ENCODE peak calls at places on chromosomes 6 and 20, in six cellular contexts. O, W, B, E, S and U are unnamed samples.

GRCh38 chr6:129733290-129733689 is 23.3 kb upstream of the ARHGAP18 start:
- ATAC-seq in O (peak), W (peak), B (peak), E (peak), S (no peak), U (no peak)

GRCh38 chr6:148265058-148265457 is 77.6 kb upstream of the SASH1 start:
- ATAC-seq in O (no peak), W (no peak), B (no peak), E (no peak), S (peak), U (no peak)

GRCh38 chr20:31923388-31924271 is 28.2 kb downstream of the PDRG1 start:
- ATAC-seq in O (peak), W (no peak), B (peak), E (no peak), S (no peak), U (no peak)

GRCh38 chr6:132490478-132491204 is 22.3 kb downstream of the STX7 start:
- ATAC-seq in O (peak), W (no peak), B (peak), E (no peak), S (peak), U (peak)

GRCh38 chr6:78605909-78606446 is 261.4 kb upstream of the IRAK1BP1 start:
- ATAC-seq in O (no peak), W (no peak), B (no peak), E (peak), S (no peak), U (no peak)

GRCh38 chr6:22146581-22147468 is 150.0 kb downstream of the PRL start:
- ATAC-seq in O (no peak), W (no peak), B (no peak), E (no peak), S (no peak), U (no peak)

GRCh38 chr6:11126876-11127275 is 15.4 kb upstream of the ERVFRD-1 start:
- ATAC-seq in O (no peak), W (peak), B (no peak), E (no peak), S (peak), U (no peak)

GRCh38 chr6:150503041-150503440 is 96.6 kb upstream of the PLEKHG1 start:
- ATAC-seq in O (no peak), W (no peak), B (no peak), E (no peak), S (no peak), U (no peak)

GRCh38 chr6:4125933-4126864 is 9.2 kb downstream of the ECI2 start:
- ATAC-seq in O (no peak), W (peak), B (no peak), E (peak), S (no peak), U (peak)

GRCh38 chr20:3068986-3069900 is 2.2 kb upstream of the OXT start:
- ATAC-seq in O (peak), W (peak), B (peak), E (peak), S (peak), U (no peak)

GRCh38 chr6:2563635-2564034 is 187.1 kb downstream of the MYLK4 start:
- ATAC-seq in O (no peak), W (peak), B (peak), E (no peak), S (no peak), U (no peak)

GRCh38 chr6:162198072-162198471 is 529.5 kb downstream of the PRKN start:
- ATAC-seq in O (no peak), W (no peak), B (no peak), E (no peak), S (peak), U (no peak)

GRCh38 chr6:110399219-110400071 is 15.9 kb downstream of the DDO start:
- ATAC-seq in O (peak), W (no peak), B (no peak), E (no peak), S (peak), U (peak)

GRCh38 chr6:105592329-105592728 is 189.4 kb upstream of the PREP start:
- ATAC-seq in O (no peak), W (no peak), B (no peak), E (peak), S (no peak), U (peak)

GRCh38 chr6:130424704-130425103 is 58.9 kb downstream of the TMEM200A start:
- ATAC-seq in O (no peak), W (no peak), B (no peak), E (no peak), S (peak), U (no peak)

GRCh38 chr6:36315921-36316320 is 20.8 kb downstream of the BNIP5 start:
- ATAC-seq in O (no peak), W (no peak), B (no peak), E (no peak), S (no peak), U (no peak)

GRCh38 chr6:148868314-148868713 is 121.5 kb downstream of the UST start:
- ATAC-seq in O (no peak), W (no peak), B (no peak), E (no peak), S (no peak), U (no peak)

GRCh38 chr20:2752631-2753455 is 47.6 kb downstream of the CPXM1 start:
- ATAC-seq in O (peak), W (peak), B (peak), E (peak), S (peak), U (no peak)

GRCh38 chr20:1654994-1655393 is 2.6 kb downstream of the SIRPG start:
- ATAC-seq in O (no peak), W (no peak), B (no peak), E (no peak), S (no peak), U (no peak)

GRCh38 chr6:50116390-50116789 is 66.7 kb upstream of the DEFB112 start:
- ATAC-seq in O (no peak), W (no peak), B (no peak), E (no peak), S (peak), U (no peak)

GRCh38 chr6:50124572-50124971 is 74.8 kb upstream of the DEFB112 start:
- ATAC-seq in O (no peak), W (no peak), B (no peak), E (no peak), S (no peak), U (no peak)

GRCh38 chr6:50123686-50124085 is 74.0 kb upstream of the DEFB112 start:
- ATAC-seq in O (no peak), W (no peak), B (no peak), E (no peak), S (no peak), U (no peak)

GRCh38 chr6:50116797-50117542 is 67.2 kb upstream of the DEFB112 start:
- ATAC-seq in O (no peak), W (no peak), B (no peak), E (no peak), S (peak), U (no peak)

DNA sequence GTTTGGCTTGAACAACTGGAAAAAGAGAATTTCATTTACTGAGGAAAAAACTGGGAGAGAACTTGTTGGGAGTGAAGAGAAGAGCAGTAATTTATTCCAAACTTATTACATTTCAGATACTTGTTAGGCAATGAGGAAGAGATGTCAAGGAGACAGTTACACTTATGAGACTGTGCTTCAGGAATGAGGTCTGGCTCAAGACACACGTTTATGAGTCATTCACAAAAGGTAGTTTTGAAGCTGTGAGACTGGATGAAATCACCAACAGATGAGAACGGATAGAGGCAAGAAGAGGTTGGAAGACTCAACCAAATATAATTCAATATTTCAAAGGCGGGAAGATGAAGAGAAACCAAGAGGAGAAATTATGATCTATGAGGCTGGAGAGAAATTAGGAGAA is 70.6 kb upstream of the DEFB112 start:
- ATAC-seq in O (no peak), W (no peak), B (no peak), E (no peak), S (no peak), U (no peak)
- H3K4me3 ChIP-seq in O (no peak), W (no peak), B (no peak), E (no peak), S (no peak), U (no peak)

GRCh38 chr6:83042671-83043070 is 23.0 kb downstream of the UBE3D start:
- ATAC-seq in O (no peak), W (no peak), B (no peak), E (no peak), S (no peak), U (no peak)
- TF ChIP-seq POLR2AphosphoS5 in O (no peak), W (no peak), B (no peak), E (no peak), S (no peak), U (no peak)

GRCh38 chr6:48626421-48626820 is 515.4 kb upstream of the PTCHD4 start:
- ATAC-seq in O (no peak), W (no peak), B (no peak), E (no peak), S (no peak), U (no peak)

GRCh38 chr6:48628316-48628715 is 517.3 kb upstream of the PTCHD4 start:
- ATAC-seq in O (no peak), W (no peak), B (no peak), E (no peak), S (no peak), U (no peak)

GRCh38 chr6:48630511-48630910 is 519.5 kb upstream of the PTCHD4 start:
- ATAC-seq in O (no peak), W (no peak), B (no peak), E (no peak), S (no peak), U (no peak)

GRCh38 chr6:48624631-48625030 is 513.6 kb upstream of the PTCHD4 start:
- ATAC-seq in O (no peak), W (no peak), B (no peak), E (no peak), S (no peak), U (no peak)
- H3K4me3 ChIP-seq in O (no peak), W (no peak), B (no peak), E (no peak), S (no peak), U (no peak)

GRCh38 chr6:27178001-27178730 is 69.3 kb upstream of the PRSS16 start:
- ATAC-seq in O (peak), W (peak), B (peak), E (peak), S (peak), U (peak)
- TF ChIP-seq POLR2AphosphoS5 in O (peak), W (no peak), B (peak), E (no peak), S (peak), U (peak)

GRCh38 chr20:44728835-44729342 is 13.7 kb downstream of the CCN5 start:
- ATAC-seq in O (peak), W (peak), B (no peak), E (peak), S (peak), U (peak)
- H3K4me3 ChIP-seq in O (peak), W (no peak), B (no peak), E (peak), S (no peak), U (no peak)